ENCODE peak calls at places on chromosomes 13 and 19, in six cellular contexts. I is PC-9, E is heart right ventricle, N is right lobe of liver, Q is IMR-90, W is body of pancreas. L is an unnamed sample.
A peak's percentile ranks its signal among the peaks of the same experiment; 100 is the strongest.

GRCh38 chr13:24493356-24493755 is 19.2 kb downstream of the PARP4 start:
- DNase-seq in I (no peak), E (no peak), N (no peak), Q (no peak), W (no peak), L (no peak)

GRCh38 chr13:79987323-79987722 is 353.6 kb downstream of the SPRY2 start:
- DNase-seq in I (no peak), E (no peak), N (no peak), Q (peak; percentile 22), W (no peak), L (no peak)

GRCh38 chr13:30877335-30877734 is 28.7 kb upstream of the MEDAG start:
- DNase-seq in I (no peak), E (no peak), N (no peak), Q (peak; percentile 82), W (no peak), L (no peak)

GRCh38 chr19:8004723-8005513 is 523 bp downstream of the ELAVL1 start:
- DNase-seq in I (no peak), E (no peak), N (no peak), Q (peak; percentile 21), W (peak; percentile 25), L (peak; percentile 12)

GRCh38 chr19:18967358-18968146 is 26.5 kb upstream of the HOMER3 start:
- DNase-seq in I (peak; percentile 46), E (peak; percentile 43), N (peak; percentile 77), Q (peak; percentile 32), W (peak; percentile 43), L (peak; percentile 36)

GRCh38 chr19:32254128-32254527 is 91.3 kb upstream of the ZNF507 start:
- DNase-seq in I (no peak), E (no peak), N (no peak), Q (no peak), W (no peak), L (no peak)

GRCh38 chr19:3606174-3606689 is 443 bp downstream of the TBXA2R start:
- DNase-seq in I (peak; percentile 40), E (no peak), N (peak; percentile 86), Q (no peak), W (peak; percentile 79), L (peak; percentile 86)

GRCh38 chr19:17829855-17830566 is 8.7 kb upstream of the INSL3 start:
- DNase-seq in I (peak; percentile 72), E (no peak), N (no peak), Q (peak; percentile 8), W (peak; percentile 34), L (no peak)

GRCh38 chr13:40477623-40478608 is 188.5 kb downstream of the FOXO1 start:
- DNase-seq in I (no peak), E (peak; percentile 61), N (peak; percentile 80), Q (no peak), W (peak; percentile 43), L (no peak)

GRCh38 chr19:38233740-38234251 is 9.8 kb upstream of the DPF1 start:
- DNase-seq in I (peak; percentile 56), E (peak; percentile 87), N (peak; percentile 81), Q (peak; percentile 59), W (peak; percentile 82), L (peak; percentile 88)

GRCh38 chr19:16013181-16013850 is 63.0 kb upstream of the TPM4 start:
- DNase-seq in I (no peak), E (no peak), N (no peak), Q (no peak), W (no peak), L (no peak)

GRCh38 chr19:52566588-52566987 is 3.5 kb upstream of the ZNF701 start:
- DNase-seq in I (peak; percentile 77), E (no peak), N (no peak), Q (peak; percentile 84), W (no peak), L (no peak)
- TF ChIP-seq CTCF in I (no peak), E (no peak), N (no peak), Q (no peak), W (no peak), L (no peak)

DNA sequence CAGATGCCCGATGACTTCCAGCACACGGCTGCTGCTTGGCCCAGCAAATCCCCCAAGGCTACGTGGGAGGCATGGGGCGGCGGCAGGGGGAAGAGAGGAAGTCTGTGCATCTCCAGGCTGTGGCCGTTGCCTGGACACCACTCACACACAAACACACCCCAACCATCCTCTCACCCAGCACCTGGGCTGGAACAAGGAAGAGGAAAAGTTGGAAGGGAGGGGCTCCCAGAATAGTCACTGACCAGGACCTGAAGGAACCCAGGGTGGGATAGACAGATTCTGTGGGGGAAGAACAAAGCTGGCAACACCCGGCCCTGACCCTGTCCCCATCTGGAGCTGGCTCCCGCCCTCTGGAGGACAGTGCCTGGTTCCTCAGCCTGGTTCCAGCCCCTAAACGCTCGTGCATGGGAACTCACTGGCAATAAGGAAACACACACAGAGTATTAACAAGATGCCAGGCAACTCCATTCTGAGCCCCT is 11.2 kb downstream of the PPP6R1 start:
- DNase-seq in I (peak; percentile 93), E (peak; percentile 50), N (no peak), Q (no peak), W (no peak), L (peak; percentile 61)
- H3K36me3 ChIP-seq in I (peaks cover 16% of the 10 kb centered on the region), E (peaks cover 9% of the 10 kb centered on the region), N (peaks cover 5% of the 10 kb centered on the region), Q (peaks cover 29% of the 10 kb centered on the region), W (peaks cover 8% of the 10 kb centered on the region), L (peaks cover 4% of the 10 kb centered on the region)

GRCh38 chr13:21238267-21238666 is 61.8 kb downstream of the MRPL57 start:
- DNase-seq in I (no peak), E (no peak), N (no peak), Q (no peak), W (no peak), L (no peak)

GRCh38 chr13:21240586-21240985 is 64.1 kb downstream of the MRPL57 start:
- DNase-seq in I (no peak), E (no peak), N (no peak), Q (peak; percentile 58), W (no peak), L (no peak)

GRCh38 chr13:21243843-21244184 is 67.4 kb downstream of the MRPL57 start:
- DNase-seq in I (no peak), E (no peak), N (no peak), Q (no peak), W (no peak), L (no peak)

GRCh38 chr13:21243045-21243842 is 66.8 kb downstream of the MRPL57 start:
- DNase-seq in I (no peak), E (no peak), N (no peak), Q (no peak), W (peak; percentile 30), L (no peak)

DNA sequence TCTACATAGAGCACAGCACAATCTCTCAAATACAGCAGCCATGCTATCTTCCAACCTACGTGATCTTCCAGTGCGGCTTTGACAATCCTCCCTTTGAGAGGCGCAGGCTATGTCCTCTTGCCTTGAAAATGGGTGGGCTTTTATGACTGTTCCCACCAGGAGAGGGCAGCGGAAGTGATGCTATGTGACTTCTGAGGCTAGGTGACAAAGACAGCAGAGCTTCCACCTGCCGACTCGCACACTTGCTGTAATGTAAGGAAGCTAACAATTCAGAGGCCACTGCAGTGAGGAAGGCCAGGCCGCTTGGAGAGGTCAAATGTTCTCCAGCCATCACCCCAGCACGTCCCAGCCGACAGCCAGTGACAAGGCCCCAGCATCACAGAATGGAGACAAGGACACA is 65.8 kb downstream of the MRPL57 start:
- DNase-seq in I (no peak), E (no peak), N (no peak), Q (no peak), W (no peak), L (no peak)
- TF ChIP-seq CTCF in I (no peak), E (no peak), N (no peak), Q (no peak), W (no peak), L (no peak)

DNA sequence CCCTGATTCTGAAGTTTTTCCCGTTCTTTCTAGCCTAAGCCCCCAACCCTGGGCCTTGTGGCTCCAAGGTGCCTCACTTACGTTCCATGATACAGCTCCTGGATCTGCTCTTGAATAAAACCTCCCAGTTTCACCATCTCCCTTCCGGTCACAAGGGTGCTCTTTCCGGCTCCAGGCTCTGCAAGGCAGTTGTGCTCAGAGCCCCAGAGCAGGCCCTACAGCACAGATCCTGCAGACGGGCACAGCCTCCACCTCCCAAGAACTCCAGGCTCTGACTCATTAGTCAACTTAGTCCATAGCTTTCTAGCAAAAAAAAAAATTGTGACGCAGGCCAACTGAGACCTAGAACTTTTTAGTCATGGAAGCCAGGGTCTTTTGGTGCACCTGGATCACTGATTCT is 33.9 kb upstream of the SLC7A10 start:
- DNase-seq in I (no peak), E (no peak), N (no peak), Q (no peak), W (no peak), L (no peak)
- H3K36me3 ChIP-seq in I (no peaks in the 10 kb centered on the region), E (no peaks in the 10 kb centered on the region), N (no peaks in the 10 kb centered on the region), Q (no peaks in the 10 kb centered on the region), W (no peaks in the 10 kb centered on the region), L (no peaks in the 10 kb centered on the region)

DNA sequence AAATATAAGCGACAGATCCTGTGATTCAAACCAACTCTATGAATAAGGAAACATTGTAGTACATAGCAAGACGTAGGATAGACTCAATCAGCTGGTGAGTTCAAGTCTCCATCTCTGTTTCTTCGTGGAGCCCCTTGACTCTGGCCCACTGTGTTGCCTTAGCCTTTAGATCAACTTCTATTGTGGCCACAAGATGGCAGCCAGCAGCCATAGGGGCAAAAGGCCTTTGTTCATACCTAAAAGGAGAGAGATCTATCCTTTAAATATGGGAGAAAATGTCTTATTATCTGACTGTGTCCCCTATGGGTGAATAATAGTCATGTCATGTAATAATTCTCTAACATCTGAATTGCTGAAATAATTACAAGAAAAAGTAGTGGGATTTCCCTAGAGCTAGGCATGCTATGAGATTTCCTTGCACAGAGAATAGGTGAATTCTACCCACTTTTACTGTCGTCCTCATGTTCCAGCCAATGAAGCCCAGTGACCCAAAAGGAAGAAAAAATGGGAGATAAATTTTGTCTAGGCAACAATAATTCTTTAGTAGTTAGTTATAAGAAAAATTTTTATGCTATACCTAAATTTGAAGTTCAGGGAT is 129.4 kb downstream of the PCDH20 start:
- DNase-seq in I (no peak), E (no peak), N (no peak), Q (no peak), W (no peak), L (no peak)
- TF ChIP-seq CTCF in I (peak; percentile 50), E (no peak), N (peak; percentile 39), Q (no peak), W (no peak), L (no peak)